ENCODE peak calls at places on chromosome 21, in six cellular contexts. S is A549, M is upper lobe of left lung, W is K562, H is HepG2, X is GM12878. P is an unnamed sample. For H3K9me3, the result is how much of the 10 kb centered on the place peaks cover.

GRCh38 chr21:36245649-36246048 is 74.3 kb upstream of the MORC3 start:
- ATAC-seq in H (no peak), S (no peak), X (no peak), M (no peak), W (peak), P (no peak)

GRCh38 chr21:41148798-41149197 is 19.2 kb upstream of the BACE2 start:
- ATAC-seq in W (no peak), M (no peak), S (no peak), X (no peak), H (no peak), P (no peak)

GRCh38 chr21:44732956-44733355 is 21.6 kb upstream of the TSPEAR start:
- ATAC-seq in W (no peak), H (no peak), S (no peak), M (no peak), X (no peak), P (no peak)

GRCh38 chr21:16534408-16535099 is 804.8 kb downstream of the USP25 start:
- ATAC-seq in S (peak), H (no peak), X (no peak), M (peak), W (no peak), P (peak)

GRCh38 chr21:35298757-35299156 is 249.7 kb upstream of the RUNX1 start:
- ATAC-seq in W (no peak), S (no peak), M (no peak), H (no peak), X (no peak), P (no peak)

GRCh38 chr21:16563795-16564194 is 834.0 kb downstream of the USP25 start:
- ATAC-seq in W (no peak), S (peak), M (peak), X (no peak), H (peak), P (no peak)

GRCh38 chr21:16912075-16912474 is 600.8 kb upstream of the CXADR start:
- ATAC-seq in S (no peak), M (no peak), H (no peak), W (no peak), X (no peak), P (peak)

GRCh38 chr21:17539323-17539722 is 26.5 kb downstream of the CXADR start:
- ATAC-seq in X (no peak), W (no peak), H (no peak), S (no peak), M (no peak), P (no peak)

GRCh38 chr21:15472108-15472507 is 257.7 kb upstream of the USP25 start:
- ATAC-seq in W (no peak), X (no peak), S (no peak), M (no peak), H (no peak), P (no peak)

GRCh38 chr21:17370263-17370662 is 142.6 kb upstream of the CXADR start:
- ATAC-seq in X (no peak), W (no peak), M (peak), H (no peak), S (no peak), P (no peak)

GRCh38 chr21:45615145-45615711 is 28.3 kb upstream of the PCBP3 start:
- ATAC-seq in X (peak), M (no peak), H (peak), S (peak), W (peak), P (no peak)

GRCh38 chr21:42844411-42845113 is 34.8 kb downstream of the WDR4 start:
- ATAC-seq in M (peak), X (no peak), H (no peak), S (no peak), W (no peak), P (peak)

GRCh38 chr21:41166947-41167346 is 1.0 kb upstream of the BACE2 start:
- ATAC-seq in S (no peak), H (no peak), W (no peak), M (no peak), X (no peak), P (no peak)

GRCh38 chr21:44424608-44425306 is 30.6 kb upstream of the LRRC3 start:
- ATAC-seq in W (peak), M (peak), X (no peak), H (no peak), S (peak), P (no peak)

GRCh38 chr21:15667824-15668223 is 62.0 kb upstream of the USP25 start:
- ATAC-seq in H (no peak), M (no peak), S (no peak), W (no peak), X (no peak), P (no peak)

GRCh38 chr21:45109831-45110492 is 35.6 kb downstream of the ADARB1 start:
- ATAC-seq in X (peak), M (no peak), H (no peak), S (no peak), W (peak), P (no peak)

GRCh38 chr21:26293291-26293946 is 122.8 kb upstream of the APP start:
- ATAC-seq in W (no peak), H (no peak), S (no peak), X (no peak), M (no peak), P (no peak)

DNA sequence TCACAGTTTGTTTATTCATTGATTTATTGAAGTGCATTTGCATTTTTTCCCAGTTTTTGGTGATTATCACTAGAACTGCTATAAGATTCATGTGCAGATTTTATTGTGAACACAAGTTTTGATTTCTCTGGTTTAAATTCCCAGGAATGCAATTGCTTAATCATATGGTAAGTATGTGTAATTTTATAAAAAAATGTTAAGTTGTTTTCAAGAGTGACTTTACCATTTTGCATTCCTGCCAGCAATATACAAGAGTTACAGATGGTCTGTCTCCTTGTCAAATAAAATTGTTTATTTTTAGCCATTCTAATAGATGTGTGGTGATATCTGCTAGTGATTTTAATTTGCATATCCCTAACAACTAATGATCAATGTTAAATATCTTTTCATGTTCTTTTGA is 127.3 kb upstream of the APP start:
- ATAC-seq in S (no peak), X (no peak), W (no peak), H (no peak), M (no peak), P (no peak)
- TF ChIP-seq EP300 in S (no peak), X (no peak), W (no peak), H (no peak), M (no peak), P (no peak)

GRCh38 chr21:38227401-38227800 is 29.4 kb upstream of the KCNJ15 start:
- ATAC-seq in H (no peak), S (no peak), X (peak), W (no peak), M (no peak), P (no peak)
- H3K9me3 ChIP-seq in H (half or more), S (half or more), X (under half), W (under half), M (under half), P (under half)

GRCh38 chr21:14353712-14354111 is 29.2 kb downstream of the HSPA13 start:
- ATAC-seq in H (no peak), X (no peak), S (no peak), W (no peak), M (no peak), P (no peak)
- TF ChIP-seq POLR2A in H (no peak), X (no peak), S (no peak), W (no peak), M (no peak), P (no peak)

GRCh38 chr21:29130234-29130993 is at the start of gene MAP3K7CL:
- ATAC-seq in M (peak), S (no peak), W (peak), H (no peak), X (peak), P (peak)
- TF ChIP-seq EP300 in M (no peak), S (no peak), W (no peak), H (no peak), X (no peak), P (no peak)

DNA sequence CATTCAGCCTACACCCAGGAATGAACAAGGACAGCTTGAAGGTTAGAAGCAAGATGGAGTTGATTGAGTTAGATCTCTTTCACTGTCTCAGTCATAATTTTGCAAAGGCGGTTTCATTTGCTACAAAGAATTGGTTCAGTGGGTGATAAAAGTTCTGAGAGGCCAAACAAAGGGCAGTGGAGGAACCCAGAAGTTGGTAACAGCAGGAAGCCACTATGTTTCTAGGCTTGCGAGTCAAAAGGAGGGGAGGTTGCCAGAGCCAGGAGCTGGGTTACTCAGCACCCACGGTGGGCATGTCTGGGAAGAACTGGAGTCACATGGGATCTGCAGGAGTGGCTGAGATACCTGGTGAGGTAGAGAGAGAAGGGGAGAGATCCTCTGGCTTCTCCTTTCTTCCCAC is 64.2 kb upstream of the MRPS6 start:
- ATAC-seq in X (no peak), H (no peak), W (no peak), M (no peak), S (no peak), P (no peak)
- H3K9me3 ChIP-seq in X (under half), H (under half), W (under half), M (under half), S (under half), P (under half)

GRCh38 chr21:25508364-25508763 is 98.9 kb downstream of the MRPL39 start:
- ATAC-seq in M (no peak), H (no peak), X (peak), W (no peak), S (no peak), P (no peak)
- TF ChIP-seq POLR2A in M (no peak), H (no peak), X (no peak), W (no peak), S (no peak), P (no peak)

GRCh38 chr21:46634966-46635323 is 529 bp upstream of the PRMT2 start:
- ATAC-seq in S (peak), X (peak), M (peak), W (peak), H (peak), P (peak)

GRCh38 chr21:46636181-46636512 is 673 bp downstream of the PRMT2 start:
- ATAC-seq in W (no peak), H (no peak), X (no peak), S (no peak), M (no peak), P (no peak)

GRCh38 chr21:46634427-46634826 is 1.0 kb upstream of the PRMT2 start:
- ATAC-seq in W (no peak), H (no peak), M (no peak), X (no peak), S (no peak), P (no peak)

GRCh38 chr21:46636550-46637289 is 1.2 kb downstream of the PRMT2 start:
- ATAC-seq in M (no peak), S (no peak), X (no peak), H (no peak), W (no peak), P (no peak)

DNA sequence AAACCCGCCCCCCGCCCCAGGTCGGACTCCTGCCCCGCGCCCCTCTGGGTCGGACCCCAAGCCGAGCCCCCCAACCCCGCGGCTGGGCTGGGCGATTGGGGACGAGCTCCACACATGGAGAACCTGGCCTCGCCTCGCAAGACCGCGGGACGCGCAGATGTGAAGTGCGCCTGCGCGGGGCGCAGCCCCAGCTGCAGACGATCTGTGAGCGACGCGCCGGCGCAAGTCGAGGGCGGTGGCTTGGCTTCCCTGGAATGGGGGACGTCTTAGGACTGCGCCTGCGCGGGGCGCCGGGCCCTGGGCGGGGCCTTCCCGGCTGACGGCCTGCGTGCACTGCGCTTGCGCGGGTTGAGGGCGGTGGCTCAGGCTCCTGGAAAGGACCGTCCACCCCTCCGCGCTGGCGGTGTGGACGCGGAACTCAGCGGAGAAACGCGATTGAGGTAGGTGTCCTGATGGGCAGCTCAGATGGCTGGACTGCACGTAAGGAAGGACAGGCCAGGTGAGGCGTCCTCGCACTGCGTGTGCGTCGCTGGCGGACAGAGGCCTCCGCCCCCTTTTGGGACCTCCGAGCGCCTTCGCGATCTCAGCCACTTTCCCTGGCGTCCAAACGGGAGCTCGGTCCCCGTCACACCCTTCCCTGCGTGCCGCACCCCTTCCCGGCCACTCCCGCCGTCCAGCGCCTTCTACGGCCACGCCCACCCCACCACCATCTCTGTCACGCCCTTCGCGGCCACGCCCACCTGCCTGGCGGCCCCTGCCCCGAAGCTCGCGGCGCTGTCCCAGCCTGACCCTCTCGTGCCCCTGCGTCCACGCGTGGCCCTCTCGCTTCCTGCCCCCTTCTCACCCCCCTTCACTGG is at the start of gene PRMT2:
- ATAC-seq in X (peak), M (peak), H (peak), W (peak), S (peak), P (peak)
- TF ChIP-seq EP300 in X (no peak), M (no peak), H (peak), W (no peak), S (no peak), P (no peak)

GRCh38 chr21:14072761-14073535 is 137.8 kb downstream of the LIPI start:
- ATAC-seq in X (no peak), W (no peak), S (no peak), H (no peak), M (no peak), P (no peak)

GRCh38 chr21:14074177-14074576 is 136.6 kb downstream of the LIPI start:
- ATAC-seq in W (no peak), M (no peak), S (no peak), H (no peak), X (no peak), P (no peak)

GRCh38 chr21:14075346-14076142 is 135.2 kb downstream of the LIPI start:
- ATAC-seq in S (no peak), X (no peak), H (no peak), M (no peak), W (no peak), P (no peak)

GRCh38 chr21:14071902-14072734 is 138.6 kb downstream of the LIPI start:
- ATAC-seq in S (no peak), W (no peak), M (no peak), X (no peak), H (no peak), P (no peak)

DNA sequence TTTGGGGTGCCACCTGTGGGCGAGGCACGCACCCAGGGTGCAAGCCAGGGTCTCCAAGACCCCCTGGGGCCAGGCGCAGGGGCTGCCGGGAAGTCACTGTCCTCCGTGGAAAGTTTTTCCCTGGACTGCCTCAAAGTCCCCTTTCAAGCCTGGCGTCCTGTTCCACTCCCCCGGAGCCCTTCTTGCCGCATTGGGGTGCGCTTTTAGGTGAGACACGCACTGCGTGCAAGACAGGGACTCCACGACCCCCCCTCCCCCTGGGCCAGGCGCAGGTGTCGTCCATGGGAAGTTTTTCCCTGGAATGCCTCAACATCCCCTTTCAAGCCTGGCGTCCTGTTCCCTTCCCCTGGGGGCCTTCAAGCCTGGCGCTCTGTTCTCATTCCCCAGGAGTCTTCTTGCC is 137.1 kb downstream of the LIPI start:
- ATAC-seq in M (no peak), S (no peak), X (no peak), H (no peak), W (no peak), P (no peak)
- H3K9me3 ChIP-seq in M (under half), S (under half), X (under half), H (under half), W (under half), P (under half)

DNA sequence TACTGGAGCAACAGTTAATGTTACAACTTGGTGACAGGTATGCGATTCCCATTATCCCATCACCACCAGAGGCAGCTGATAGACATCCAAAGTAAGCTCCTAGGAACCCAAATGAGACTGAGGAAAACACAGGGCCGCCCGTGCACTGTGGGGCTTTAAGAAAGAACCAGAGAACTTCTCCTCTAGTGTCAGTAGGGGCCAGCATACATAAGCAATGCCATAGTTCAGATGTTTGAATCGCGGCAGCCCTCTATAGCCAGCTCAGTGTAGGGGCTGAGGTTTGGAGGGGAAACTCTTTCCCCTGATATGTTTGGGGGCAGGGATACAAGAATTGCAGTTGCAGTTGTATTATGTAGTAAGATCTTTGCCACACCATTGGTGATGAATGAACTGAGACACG is 593.3 kb upstream of the NCAM2 start:
- ATAC-seq in X (no peak), M (no peak), S (no peak), W (peak), H (no peak), P (no peak)
- TF ChIP-seq POLR2A in X (no peak), M (no peak), S (no peak), W (no peak), H (no peak), P (no peak)